ENCODE peak calls at places on chromosomes 12 and 14, in six cellular contexts. T is spleen, C is tibial nerve, S is HCT116, G is ovary, J is psoas muscle. K is an unnamed sample. For H3K4me1, the result is how much of the 10 kb centered on the place peaks cover.

GRCh38 chr14:71651228-71651627 is 281.0 kb upstream of the RGS6 start:
- DNase-seq in T (no peak), C (peak), S (no peak), G (no peak), J (no peak), K (no peak)

GRCh38 chr14:37889087-37889486 is 293.7 kb downstream of the TTC6 start:
- DNase-seq in T (no peak), C (no peak), S (no peak), G (no peak), J (no peak), K (no peak)

GRCh38 chr12:105278043-105278697 is 42.2 kb upstream of the APPL2 start:
- DNase-seq in T (no peak), C (no peak), S (no peak), G (no peak), J (no peak), K (no peak)

GRCh38 chr14:33839193-33840076 is 111.4 kb downstream of the EGLN3 start:
- DNase-seq in T (peak), C (peak), S (peak), G (peak), J (peak), K (no peak)

GRCh38 chr12:460301-461230 is 827 bp downstream of the B4GALNT3 start:
- DNase-seq in T (peak), C (no peak), S (no peak), G (peak), J (peak), K (peak)

GRCh38 chr12:29971431-29971830 is 187.7 kb upstream of the TMTC1 start:
- DNase-seq in T (no peak), C (no peak), S (no peak), G (no peak), J (no peak), K (no peak)

GRCh38 chr12:34395056-34396005 is 373.0 kb downstream of the ALG10 start:
- DNase-seq in T (peak), C (no peak), S (no peak), G (peak), J (peak), K (peak)

GRCh38 chr12:79119796-79120195 is 255.2 kb downstream of the SYT1 start:
- DNase-seq in T (no peak), C (no peak), S (no peak), G (no peak), J (no peak), K (no peak)

GRCh38 chr12:1289371-1290155 is 298.5 kb downstream of the ERC1 start:
- DNase-seq in T (no peak), C (no peak), S (no peak), G (no peak), J (no peak), K (no peak)

GRCh38 chr14:65434216-65434850 is 21.8 kb downstream of the FUT8 start:
- DNase-seq in T (no peak), C (no peak), S (no peak), G (no peak), J (no peak), K (no peak)

GRCh38 chr14:20415723-20416622 is 2.7 kb upstream of the TEP1 start:
- DNase-seq in T (no peak), C (peak), S (peak), G (no peak), J (no peak), K (no peak)

GRCh38 chr14:85233756-85234545 is 296.0 kb upstream of the FLRT2 start:
- DNase-seq in T (no peak), C (no peak), S (no peak), G (no peak), J (no peak), K (no peak)

GRCh38 chr12:5796171-5797091 is 148.6 kb downstream of the ANO2 start:
- DNase-seq in T (no peak), C (peak), S (no peak), G (no peak), J (no peak), K (no peak)

GRCh38 chr12:17108877-17109520 is 503.0 kb upstream of the LMO3 start:
- DNase-seq in T (no peak), C (no peak), S (no peak), G (no peak), J (no peak), K (no peak)

GRCh38 chr12:108664338-108665258 is 30.9 kb upstream of the SELPLG start:
- DNase-seq in T (peak), C (peak), S (peak), G (peak), J (peak), K (no peak)

GRCh38 chr14:29085546-29085945 is 319.0 kb downstream of the FOXG1 start:
- DNase-seq in T (no peak), C (no peak), S (no peak), G (no peak), J (no peak), K (no peak)

GRCh38 chr12:19517583-19517982 is 78.3 kb downstream of the AEBP2 start:
- DNase-seq in T (no peak), C (no peak), S (no peak), G (no peak), J (no peak), K (no peak)

GRCh38 chr14:92385561-92385960 is 62.6 kb downstream of the SLC24A4 start:
- DNase-seq in T (no peak), C (no peak), S (no peak), G (no peak), J (no peak), K (no peak)

GRCh38 chr14:73386342-73386741 is 72.0 kb downstream of the NUMB start:
- DNase-seq in T (no peak), C (no peak), S (no peak), G (no peak), J (no peak), K (no peak)

GRCh38 chr12:30414507-30414906 is 281.2 kb downstream of the IPO8 start:
- DNase-seq in T (no peak), C (no peak), S (no peak), G (no peak), J (no peak), K (no peak)

GRCh38 chr14:62162998-62163589 is 400.9 kb downstream of the SNAPC1 start:
- DNase-seq in T (no peak), C (peak), S (peak), G (no peak), J (no peak), K (no peak)

GRCh38 chr12:15782667-15783066 is 6.5 kb downstream of the EPS8 start:
- DNase-seq in T (no peak), C (no peak), S (no peak), G (no peak), J (no peak), K (no peak)

GRCh38 chr14:94514351-94514750 is 5.1 kb upstream of the SERPINA12 start:
- DNase-seq in T (no peak), C (no peak), S (no peak), G (no peak), J (no peak), K (no peak)

GRCh38 chr12:56221233-56221756 is 427 bp downstream of the RNF41 start:
- DNase-seq in T (peak), C (peak), S (no peak), G (peak), J (peak), K (peak)

GRCh38 chr12:53352331-53353258 is 16.4 kb upstream of the SP7 start:
- DNase-seq in T (peak), C (peak), S (peak), G (peak), J (peak), K (peak)

GRCh38 chr12:103301642-103302620 is 193.8 kb downstream of the C12orf42 start:
- DNase-seq in T (no peak), C (no peak), S (no peak), G (no peak), J (no peak), K (peak)

GRCh38 chr12:70660620-70661219 is 23.5 kb upstream of the PTPRB start:
- DNase-seq in T (no peak), C (no peak), S (peak), G (no peak), J (no peak), K (peak)

GRCh38 chr12:124648710-124649384 is 81.4 kb upstream of the NCOR2 start:
- DNase-seq in T (no peak), C (no peak), S (no peak), G (no peak), J (no peak), K (no peak)

GRCh38 chr12:113298861-113299545 is 35.9 kb downstream of the SLC8B1 start:
- DNase-seq in T (no peak), C (peak), S (no peak), G (peak), J (peak), K (no peak)

GRCh38 chr14:93953263-93953662 is 23.1 kb downstream of the ASB2 start:
- DNase-seq in T (no peak), C (no peak), S (no peak), G (no peak), J (no peak), K (no peak)

GRCh38 chr14:90419200-90419599 is 22.4 kb downstream of the CALM1 start:
- DNase-seq in T (no peak), C (peak), S (peak), G (peak), J (peak), K (peak)

GRCh38 chr12:29561736-29562135 is 64.2 kb upstream of the OVCH1 start:
- DNase-seq in T (no peak), C (no peak), S (no peak), G (no peak), J (no peak), K (no peak)

GRCh38 chr14:52044791-52045522 is 23.9 kb downstream of the NID2 start:
- DNase-seq in T (no peak), C (no peak), S (no peak), G (no peak), J (no peak), K (peak)

GRCh38 chr14:38207830-38208815 is at the start of gene SSTR1:
- DNase-seq in T (no peak), C (no peak), S (no peak), G (no peak), J (peak), K (no peak)

GRCh38 chr14:68584786-68585185 is 208.1 kb downstream of the ZFP36L1 start:
- DNase-seq in T (no peak), C (no peak), S (no peak), G (no peak), J (no peak), K (no peak)

GRCh38 chr12:107829271-107829670 is 54.8 kb downstream of the ASCL4 start:
- DNase-seq in T (no peak), C (no peak), S (no peak), G (no peak), J (no peak), K (no peak)

GRCh38 chr12:48716168-48716492 is 377 bp downstream of the CCNT1 start:
- DNase-seq in T (no peak), C (no peak), S (no peak), G (no peak), J (no peak), K (no peak)

GRCh38 chr12:5665615-5666014 is 233.7 kb downstream of the NTF3 start:
- DNase-seq in T (no peak), C (no peak), S (no peak), G (no peak), J (no peak), K (no peak)

GRCh38 chr12:88816201-88816600 is 235.9 kb upstream of the KITLG start:
- DNase-seq in T (no peak), C (no peak), S (no peak), G (no peak), J (no peak), K (no peak)

GRCh38 chr12:125996438-125996837 is 931.2 kb downstream of the AACS start:
- DNase-seq in T (no peak), C (no peak), S (no peak), G (no peak), J (no peak), K (no peak)

DNA sequence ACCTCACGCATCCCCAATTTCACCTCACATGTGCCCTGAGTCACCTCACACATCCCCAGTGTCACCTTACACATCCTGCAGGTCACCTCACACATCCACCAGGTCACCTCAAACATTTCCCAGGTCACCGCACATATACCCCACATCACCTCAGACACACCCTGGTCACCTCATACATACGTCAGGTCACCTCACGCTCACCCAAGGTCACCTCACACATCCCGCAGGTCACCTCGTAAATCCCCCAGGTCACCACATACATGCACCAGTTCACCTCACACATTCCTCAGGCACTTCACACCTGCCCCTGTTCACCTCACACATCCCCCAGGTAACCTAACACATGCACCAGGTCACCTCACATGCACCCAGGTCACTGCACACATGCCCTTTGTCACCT is 864.0 kb downstream of the TMEM121 start:
- DNase-seq in T (no peak), C (no peak), S (no peak), G (no peak), J (no peak), K (no peak)
- H3K4me3 ChIP-seq in T (no peak), C (no peak), S (no peak), G (no peak), J (no peak), K (no peak)

GRCh38 chr12:4440187-4440941 is 5.3 kb downstream of the FGF6 start:
- DNase-seq in T (no peak), C (no peak), S (no peak), G (no peak), J (no peak), K (no peak)
- H3K4me1 ChIP-seq in T (under half), C (under half), S (under half), G (under half), J (under half), K (under half)

GRCh38 chr12:6868211-6869048 is 1.1 kb downstream of the TPI1 start:
- DNase-seq in T (no peak), C (no peak), S (no peak), G (no peak), J (no peak), K (no peak)

GRCh38 chr12:6866920-6867406 is 368 bp upstream of the TPI1 start:
- DNase-seq in T (peak), C (peak), S (no peak), G (no peak), J (no peak), K (no peak)

GRCh38 chr12:6863586-6864321 is 3.6 kb upstream of the TPI1 start:
- DNase-seq in T (peak), C (no peak), S (no peak), G (no peak), J (no peak), K (no peak)

GRCh38 chr12:6867407-6868210 is at the start of gene TPI1:
- DNase-seq in T (peak), C (no peak), S (no peak), G (peak), J (peak), K (peak)

DNA sequence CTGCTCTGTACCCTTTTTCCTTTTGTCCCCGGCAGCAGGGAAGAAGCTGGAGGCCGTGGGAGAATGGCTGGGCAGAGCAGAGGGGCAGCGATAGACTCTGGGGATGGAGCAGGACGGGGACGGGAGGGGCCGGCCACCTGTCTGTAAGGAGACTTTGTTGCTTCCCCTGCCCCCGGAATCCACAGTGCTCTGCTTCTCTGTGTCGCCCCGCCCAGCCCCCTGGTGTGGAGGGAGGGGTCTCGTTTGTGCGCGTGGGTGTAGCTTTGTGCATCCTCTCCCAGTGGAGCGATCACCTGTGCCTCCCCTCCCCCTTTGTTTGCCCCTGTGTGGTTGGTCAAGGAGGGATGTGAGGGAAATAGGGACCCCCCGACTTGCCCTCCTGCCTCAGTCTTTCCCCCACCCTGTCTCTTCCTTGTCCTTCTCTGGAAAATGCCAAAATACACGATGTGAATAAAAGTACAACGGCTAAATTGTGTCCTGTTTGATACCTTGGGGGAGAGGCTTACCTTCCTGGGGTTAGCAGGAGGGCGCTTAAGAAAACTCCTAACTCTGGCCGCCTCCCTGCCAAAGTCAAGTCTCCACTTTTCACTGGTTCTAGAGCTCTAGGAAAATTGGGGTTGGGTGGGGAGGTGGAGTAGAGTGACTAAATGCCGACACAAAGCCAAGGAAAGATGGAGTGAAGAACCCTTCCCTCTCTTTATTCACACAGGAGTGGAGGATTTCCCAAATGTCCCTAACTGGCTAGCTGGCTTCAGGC is 990 bp upstream of the TPI1 start:
- DNase-seq in T (peak), C (no peak), S (no peak), G (no peak), J (no peak), K (no peak)
- H3K4me3 ChIP-seq in T (peak), C (peak), S (peak), G (peak), J (peak), K (no peak)

GRCh38 chr14:100903672-100904185 is at the start of gene RTL1:
- DNase-seq in T (peak), C (no peak), S (no peak), G (no peak), J (no peak), K (no peak)

GRCh38 chr14:100902792-100903191 is 730 bp downstream of the RTL1 start:
- DNase-seq in T (peak), C (no peak), S (no peak), G (no peak), J (no peak), K (no peak)

GRCh38 chr14:100905166-100905565 is 1.6 kb upstream of the RTL1 start:
- DNase-seq in T (no peak), C (no peak), S (no peak), G (no peak), J (no peak), K (no peak)

GRCh38 chr14:100906420-100906819 is 2.9 kb upstream of the RTL1 start:
- DNase-seq in T (no peak), C (no peak), S (no peak), G (no peak), J (no peak), K (no peak)

GRCh38 chr14:100904307-100905019 is 941 bp upstream of the RTL1 start:
- DNase-seq in T (no peak), C (no peak), S (no peak), G (peak), J (no peak), K (no peak)
- H3K4me1 ChIP-seq in T (under half), C (under half), S (under half), G (under half), J (under half), K (under half)

GRCh38 chr14:104087505-104087904 is 2.0 kb downstream of the ASPG start:
- DNase-seq in T (no peak), C (no peak), S (no peak), G (peak), J (peak), K (no peak)

GRCh38 chr14:104085889-104086201 is 345 bp downstream of the ASPG start:
- DNase-seq in T (no peak), C (no peak), S (no peak), G (no peak), J (peak), K (no peak)

GRCh38 chr14:104087981-104088850 is 2.7 kb downstream of the ASPG start:
- DNase-seq in T (peak), C (no peak), S (no peak), G (peak), J (no peak), K (no peak)

GRCh38 chr14:104086210-104086660 is 735 bp downstream of the ASPG start:
- DNase-seq in T (no peak), C (no peak), S (no peak), G (peak), J (peak), K (no peak)

DNA sequence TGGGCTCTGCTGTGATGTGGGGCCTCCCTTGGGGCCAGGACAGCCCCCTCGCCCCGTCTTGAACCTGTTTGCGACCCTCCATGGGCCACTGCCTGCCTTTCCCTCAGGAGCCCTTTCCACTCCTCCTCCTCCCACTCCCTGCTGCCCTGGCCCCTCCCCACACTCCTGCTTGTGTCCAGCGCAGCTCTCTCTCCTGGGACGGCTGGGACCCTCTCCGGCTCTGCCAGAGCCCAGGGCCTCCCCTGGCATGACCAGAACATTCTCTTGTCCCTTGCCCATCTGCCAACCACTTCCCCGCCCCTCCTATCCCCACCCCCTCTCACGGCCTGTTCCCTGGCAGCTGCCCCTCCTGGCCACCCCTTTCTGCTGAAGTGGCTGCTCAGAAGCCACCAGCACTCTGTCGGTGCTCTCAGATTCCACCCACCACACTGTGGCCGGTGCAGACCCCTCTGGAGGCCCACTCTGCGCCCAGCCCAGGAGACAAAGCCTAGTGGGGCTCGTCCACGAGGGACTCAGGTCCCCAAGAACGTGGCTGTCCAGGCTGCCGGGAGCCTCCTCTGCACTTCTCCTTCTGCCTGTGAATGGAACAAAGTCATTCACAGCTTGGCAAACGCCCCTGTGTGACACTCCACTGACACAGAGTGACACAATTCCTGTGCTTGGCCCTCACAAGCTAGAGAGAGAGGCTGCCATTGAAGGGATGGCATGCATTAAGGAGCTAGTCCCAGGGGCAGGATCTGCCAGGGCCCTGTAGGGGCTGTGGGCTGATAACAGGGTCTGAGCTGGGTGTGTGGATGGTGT is 1.4 kb downstream of the ASPG start:
- DNase-seq in T (no peak), C (no peak), S (no peak), G (peak), J (no peak), K (no peak)
- H3K4me3 ChIP-seq in T (no peak), C (no peak), S (no peak), G (no peak), J (no peak), K (no peak)

K was measured in left lung.